ENCODE peak calls at places on chromosomes 4 and X, in five cellular contexts. H is heart right ventricle, R is OCI-LY7, B is body of pancreas, C is activated B cell treated with CpG ODN at 0.5 μM for 24 hours. G is an unnamed sample.

GRCh38 chr4:14130551-14130950 is 503.0 kb upstream of the BOD1L1 start:
- DNase-seq in H (no peak), R (no peak), B (no peak), C (no peak), G (no peak)

GRCh38 chr4:53656421-53656981 is 65.2 kb upstream of the LNX1 start:
- DNase-seq in H (no peak), R (no peak), B (no peak), C (no peak), G (no peak)

GRCh38 chr4:137804906-137805511 is 272.7 kb upstream of the PCDH18 start:
- DNase-seq in H (no peak), R (no peak), B (no peak), C (no peak), G (no peak)

GRCh38 chr4:23686169-23686903 is 203.5 kb downstream of the PPARGC1A start:
- DNase-seq in H (no peak), R (no peak), B (no peak), C (no peak), G (no peak)

GRCh38 chrX:82648062-82648461 is 860.0 kb upstream of the POU3F4 start:
- DNase-seq in H (no peak), R (no peak), B (no peak), C (no peak), G (no peak)

GRCh38 chrX:150572206-150572605 is 3.8 kb downstream of the MTM1 start:
- DNase-seq in H (no peak), R (no peak), B (no peak), C (no peak), G (no peak)

GRCh38 chr4:150366487-150366999 is 215.4 kb upstream of the MAB21L2 start:
- DNase-seq in H (no peak), R (no peak), B (no peak), C (no peak), G (no peak)

GRCh38 chr4:174503079-174503724 is 19.1 kb downstream of the HPGD start:
- DNase-seq in H (no peak), R (no peak), B (no peak), C (no peak), G (no peak)

GRCh38 chr4:123936615-123937014 is 540.0 kb downstream of the SPRY1 start:
- DNase-seq in H (no peak), R (no peak), B (no peak), C (no peak), G (no peak)

GRCh38 chr4:80215449-80216052 is 18.2 kb downstream of the PRDM8 start:
- DNase-seq in H (no peak), R (peak; percentile 40), B (no peak), C (no peak), G (no peak)

GRCh38 chrX:78595901-78596502 is 63.1 kb downstream of the RTL3 start:
- DNase-seq in H (no peak), R (peak; percentile 13), B (no peak), C (no peak), G (peak; percentile 35)

GRCh38 chrX:56766554-56767412 is 37.7 kb downstream of the NBDY start:
- DNase-seq in H (no peak), R (no peak), B (no peak), C (no peak), G (no peak)

GRCh38 chr4:85707591-85707990 is 232.6 kb downstream of the ARHGAP24 start:
- DNase-seq in H (no peak), R (peak; percentile 64), B (no peak), C (no peak), G (no peak)

GRCh38 chr4:126051709-126052424 is 737.1 kb downstream of the FAT4 start:
- DNase-seq in H (no peak), R (no peak), B (no peak), C (no peak), G (no peak)

GRCh38 chr4:122602277-122603142 is 18.4 kb downstream of the IL21 start:
- DNase-seq in H (no peak), R (no peak), B (peak; percentile 26), C (no peak), G (no peak)

GRCh38 chr4:27084685-27085356 is 224.2 kb downstream of the STIM2 start:
- DNase-seq in H (no peak), R (no peak), B (peak; percentile 61), C (no peak), G (peak; percentile 33)

GRCh38 chr4:114464873-114465272 is 133.7 kb upstream of the UGT8 start:
- DNase-seq in H (no peak), R (no peak), B (no peak), C (no peak), G (no peak)

GRCh38 chr4:81724925-81725329 is 253.2 kb upstream of the RASGEF1B start:
- DNase-seq in H (peak; percentile 15), R (peak; percentile 55), B (peak; percentile 23), C (peak; percentile 18), G (peak; percentile 86)

GRCh38 chr4:90419124-90419711 is 292.0 kb downstream of the CCSER1 start:
- DNase-seq in H (no peak), R (peak; percentile 28), B (no peak), C (no peak), G (no peak)

GRCh38 chr4:62023633-62024032 is 823.5 kb downstream of the ADGRL3 start:
- DNase-seq in H (no peak), R (no peak), B (no peak), C (no peak), G (no peak)

GRCh38 chrX:133183806-133184205 is 34.3 kb downstream of the TFDP3 start:
- DNase-seq in H (no peak), R (no peak), B (no peak), C (no peak), G (no peak)

GRCh38 chrX:75303795-75304194 is 29.9 kb downstream of the UPRT start:
- DNase-seq in H (no peak), R (no peak), B (no peak), C (no peak), G (no peak)

GRCh38 chrX:31397119-31397518 is 325.3 kb upstream of the FTHL17 start:
- DNase-seq in H (no peak), R (no peak), B (no peak), C (no peak), G (no peak)

GRCh38 chrX:21132686-21133393 is 241.4 kb upstream of the CNKSR2 start:
- DNase-seq in H (no peak), R (no peak), B (no peak), C (no peak), G (no peak)

GRCh38 chrX:38066934-38067333 is 60.6 kb downstream of the SYTL5 start:
- DNase-seq in H (no peak), R (no peak), B (no peak), C (no peak), G (no peak)

GRCh38 chr4:75686346-75686745 is 13.1 kb upstream of the G3BP2 start:
- DNase-seq in H (no peak), R (no peak), B (no peak), C (no peak), G (peak; percentile 52)

GRCh38 chrX:139211568-139212182 is 318.9 kb upstream of the F9 start:
- DNase-seq in H (no peak), R (no peak), B (no peak), C (no peak), G (no peak)

GRCh38 chr4:25290490-25291067 is 22.0 kb upstream of the ZCCHC4 start:
- DNase-seq in H (no peak), R (no peak), B (no peak), C (no peak), G (no peak)

GRCh38 chr4:151226004-151226932 is 50.7 kb upstream of the PRSS48 start:
- DNase-seq in H (no peak), R (no peak), B (no peak), C (no peak), G (no peak)

GRCh38 chrX:49910344-49910743 is 12.1 kb upstream of the CLCN5 start:
- DNase-seq in H (no peak), R (no peak), B (no peak), C (no peak), G (peak; percentile 37)

GRCh38 chrX:154012336-154012991 is 7.2 kb downstream of the IRAK1 start:
- DNase-seq in H (no peak), R (no peak), B (peak; percentile 54), C (no peak), G (no peak)

GRCh38 chr4:5930456-5930855 is 37.6 kb upstream of the CRMP1 start:
- DNase-seq in H (no peak), R (no peak), B (no peak), C (no peak), G (no peak)

GRCh38 chrX:40207626-40208025 is 109.9 kb upstream of the BCOR start:
- DNase-seq in H (no peak), R (no peak), B (no peak), C (no peak), G (peak; percentile 65)

GRCh38 chr4:111855308-111855707 is 289.9 kb upstream of the FAM241A start:
- DNase-seq in H (no peak), R (no peak), B (no peak), C (no peak), G (no peak)

GRCh38 chr4:174928174-174928573 is 10.0 kb downstream of the ADAM29 start:
- DNase-seq in H (no peak), R (peak; percentile 99), B (no peak), C (no peak), G (no peak)

GRCh38 chr4:155909615-155910226 is 6.2 kb downstream of the TDO2 start:
- DNase-seq in H (no peak), R (no peak), B (no peak), C (no peak), G (no peak)

GRCh38 chr4:185597532-185598188 is 62.4 kb upstream of the PDLIM3 start:
- DNase-seq in H (peak; percentile 72), R (peak; percentile 78), B (peak; percentile 82), C (peak; percentile 49), G (peak; percentile 77)
- TF ChIP-seq CTCF in H (peak; percentile 99), R (peak; percentile 100), B (peak; percentile 99), C (peak; percentile 100), G (peak; percentile 91)

GRCh38 chr4:47839259-47839658 is 1.4 kb upstream of the CORIN start:
- DNase-seq in H (no peak), R (peak; percentile 38), B (no peak), C (no peak), G (peak; percentile 56)
- TF ChIP-seq CTCF in H (peak; percentile 23), R (peak; percentile 64), B (no peak), C (no peak), G (peak; percentile 24)

GRCh38 chr4:13112030-13112429 is 372.1 kb downstream of the RAB28 start:
- DNase-seq in H (no peak), R (no peak), B (no peak), C (no peak), G (no peak)
- TF ChIP-seq CTCF in H (no peak), R (no peak), B (no peak), C (no peak), G (no peak)

GRCh38 chr4:98110929-98111328 is 32.3 kb downstream of the STPG2 start:
- DNase-seq in H (no peak), R (no peak), B (no peak), C (no peak), G (no peak)

GRCh38 chr4:98110214-98110613 is 33.1 kb downstream of the STPG2 start:
- DNase-seq in H (no peak), R (no peak), B (no peak), C (no peak), G (no peak)

GRCh38 chr4:98117363-98117762 is 25.9 kb downstream of the STPG2 start:
- DNase-seq in H (no peak), R (no peak), B (no peak), C (no peak), G (no peak)

DNA sequence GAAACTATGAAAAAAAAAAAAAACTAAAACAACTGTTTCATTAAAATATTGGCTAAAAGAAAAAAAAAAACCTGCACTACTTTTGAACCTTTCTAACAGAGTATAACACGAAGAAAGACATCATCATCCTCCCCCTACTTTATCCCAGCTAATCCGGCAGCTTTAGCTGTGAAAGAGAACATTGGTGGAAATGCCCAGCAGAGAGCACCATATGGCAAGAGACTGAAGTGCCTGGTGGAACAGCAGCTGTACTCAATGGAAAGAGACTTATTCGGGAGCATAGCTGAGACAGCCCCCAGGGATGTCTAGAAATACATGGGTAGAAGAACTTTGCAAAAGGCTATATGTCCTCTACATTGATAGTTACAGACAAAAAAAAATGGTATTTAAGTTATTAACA is 30.3 kb downstream of the STPG2 start:
- DNase-seq in H (no peak), R (peak; percentile 4), B (peak; percentile 19), C (no peak), G (peak; percentile 16)
- TF ChIP-seq CTCF in H (no peak), R (peak; percentile 46), B (no peak), C (no peak), G (no peak)

G was measured in activated CD8-positive, alpha-beta T cell treated with anti-CD3 and anti-CD28 coated beads for 36 hours.